ENCODE peak calls at places on chromosomes 13 and 19, in four cellular contexts. C is SK-N-DZ; X is naive thymus-derived CD4-positive, alpha-beta T cell; I is NCI-H345. O is an unnamed sample.

GRCh38 chr13:19805765-19806164 is 23.0 kb upstream of the PSPC1 start:
- DNase-seq in I (no peak), C (no peak), X (no peak), O (no peak)

GRCh38 chr19:19552811-19553210 is 14.7 kb downstream of the CILP2 start:
- DNase-seq in I (no peak), C (peak; percentile 47), X (no peak), O (peak; percentile 29)

GRCh38 chr13:47480121-47480520 is 521.0 kb downstream of the SUCLA2 start:
- DNase-seq in I (no peak), C (no peak), X (no peak), O (no peak)

GRCh38 chr19:10915511-10916091 is 12.8 kb downstream of the YIPF2 start:
- DNase-seq in I (no peak), X (no peak), C (no peak), O (no peak)

GRCh38 chr13:23750383-23751121 is 138.6 kb downstream of the MIPEP start:
- DNase-seq in X (no peak), I (no peak), C (no peak), O (no peak)

GRCh38 chr13:23554000-23554399 is 16.2 kb upstream of the TNFRSF19 start:
- DNase-seq in X (no peak), C (no peak), I (no peak), O (no peak)

GRCh38 chr13:63636231-63636993 is 2220.8 kb upstream of the PCDH20 start:
- DNase-seq in I (peak; percentile 33), X (no peak), C (peak; percentile 8), O (peak; percentile 91)

GRCh38 chr13:114124921-114125320 is 7.5 kb downstream of the RASA3 start:
- DNase-seq in X (peak; percentile 87), I (no peak), C (no peak), O (no peak)

GRCh38 chr19:50026550-50026906 is 723 bp downstream of the ZNF473 start:
- DNase-seq in C (no peak), X (no peak), I (no peak), O (no peak)

GRCh38 chr13:50161052-50161451 is 145.8 kb downstream of the KCNRG start:
- DNase-seq in X (no peak), C (no peak), I (no peak), O (no peak)

GRCh38 chr19:38946229-38947010 is 15.7 kb downstream of the MRPS12 start:
- DNase-seq in X (no peak), C (no peak), I (no peak), O (peak; percentile 40)

GRCh38 chr19:50232600-50232999 is 29.2 kb downstream of the MYH14 start:
- DNase-seq in X (no peak), I (no peak), C (no peak), O (no peak)

GRCh38 chr19:46303702-46304397 is 7.0 kb downstream of the HIF3A start:
- DNase-seq in I (no peak), X (no peak), C (no peak), O (peak; percentile 35)

GRCh38 chr19:50694815-50695145 is 24.8 kb downstream of the SHANK1 start:
- DNase-seq in I (no peak), C (no peak), X (no peak), O (no peak)

GRCh38 chr13:24254151-24254810 is 55.1 kb upstream of the C1QTNF9 start:
- DNase-seq in C (no peak), I (no peak), X (peak; percentile 78), O (no peak)

GRCh38 chr19:5627395-5627904 is 4.6 kb downstream of the SAFB start:
- DNase-seq in I (no peak), X (no peak), C (no peak), O (no peak)

GRCh38 chr13:114136576-114136975 is 4.2 kb upstream of the RASA3 start:
- DNase-seq in C (no peak), X (no peak), I (no peak), O (no peak)

GRCh38 chr13:104098421-104098820 is 1032.2 kb upstream of the SLC10A2 start:
- DNase-seq in I (no peak), C (no peak), X (no peak), O (no peak)

GRCh38 chr13:59680429-59681024 is 483.2 kb downstream of the DIAPH3 start:
- DNase-seq in X (peak; percentile 23), C (peak; percentile 43), I (peak; percentile 33), O (peak; percentile 67)

GRCh38 chr19:41265376-41266153 is 1.4 kb downstream of the HNRNPUL1 start:
- DNase-seq in X (no peak), I (no peak), C (no peak), O (peak; percentile 57)